ENCODE peak calls at places on chromosome 16, in ten cellular contexts. J is pancreas; M is mucosa of descending colon; H is small intestine; C is left ventricle myocardium inferior; V is CD8-positive, alpha-beta T cell; X is neural progenitor cell; R is fibroblast of lung; O is body of pancreas; T is cardiac muscle cell. G is an unnamed sample.

GRCh38 chr16:64440421-64440831 is 681.4 kb downstream of the CDH11 start:
- DNase-seq in J (no peak), M (no peak), H (no peak), C (no peak), V (no peak), X (no peak), R (peak; percentile 99), O (no peak), T (no peak), G (no peak)

GRCh38 chr16:49643429-49644142 is 212.3 kb downstream of the ZNF423 start:
- DNase-seq in J (no peak), M (no peak), H (no peak), C (no peak), V (no peak), X (no peak), R (peak; percentile 95), O (no peak), T (no peak), G (no peak)

GRCh38 chr16:68883685-68884084 is 40.4 kb downstream of the TANGO6 start:
- DNase-seq in J (no peak), M (no peak), H (no peak), C (no peak), V (no peak), X (no peak), R (no peak), O (no peak), T (no peak), G (no peak)

GRCh38 chr16:11835891-11836652 is 15.3 kb downstream of the RSL1D1 start:
- DNase-seq in J (no peak), M (no peak), H (peak; percentile 48), C (no peak), V (no peak), X (no peak), R (peak; percentile 69), O (no peak), T (peak; percentile 42), G (no peak)

GRCh38 chr16:31411024-31411845 is 16.9 kb downstream of the COX6A2 start:
- DNase-seq in J (no peak), M (no peak), H (no peak), C (no peak), V (no peak), X (no peak), R (no peak), O (no peak), T (no peak), G (no peak)

GRCh38 chr16:78227855-78228254 is 128.4 kb downstream of the WWOX start:
- DNase-seq in J (no peak), M (no peak), H (no peak), C (no peak), V (no peak), X (peak; percentile 45), R (no peak), O (no peak), T (peak; percentile 17), G (peak; percentile 56)

GRCh38 chr16:35730251-35730650 is 2270.8 kb downstream of the TP53TG3F start:
- DNase-seq in J (no peak), M (no peak), H (no peak), C (no peak), V (no peak), X (no peak), R (no peak), O (no peak), T (no peak), G (no peak)

GRCh38 chr16:86919073-86919472 is 340.7 kb downstream of the FOXL1 start:
- DNase-seq in J (no peak), M (no peak), H (peak; percentile 27), C (no peak), V (no peak), X (no peak), R (no peak), O (no peak), T (no peak), G (no peak)

GRCh38 chr16:10171225-10171624 is 11.0 kb downstream of the GRIN2A start:
- DNase-seq in J (no peak), M (no peak), H (peak; percentile 88), C (no peak), V (no peak), X (no peak), R (peak; percentile 29), O (no peak), T (no peak), G (peak; percentile 71)

GRCh38 chr16:70758786-70759185 is 42.2 kb downstream of the VAC14 start:
- DNase-seq in J (no peak), M (no peak), H (no peak), C (no peak), V (no peak), X (no peak), R (no peak), O (no peak), T (no peak), G (no peak)

GRCh38 chr16:89890200-89890599 is 16.8 kb downstream of the TCF25 start:
- DNase-seq in J (no peak), M (no peak), H (no peak), C (no peak), V (no peak), X (no peak), R (peak; percentile 70), O (no peak), T (no peak), G (no peak)

GRCh38 chr16:24289301-24289700 is 33.2 kb downstream of the CACNG3 start:
- DNase-seq in J (no peak), M (no peak), H (no peak), C (no peak), V (no peak), X (no peak), R (no peak), O (no peak), T (no peak), G (no peak)

GRCh38 chr16:11665071-11665491 is 3.2 kb upstream of the SNN start:
- DNase-seq in J (no peak), M (no peak), H (no peak), C (no peak), V (peak; percentile 61), X (peak; percentile 55), R (no peak), O (no peak), T (no peak), G (no peak)

GRCh38 chr16:2784536-2785100 is 2.7 kb downstream of the PRSS33 start:
- DNase-seq in J (no peak), M (no peak), H (no peak), C (no peak), V (no peak), X (no peak), R (no peak), O (no peak), T (no peak), G (no peak)

GRCh38 chr16:2786061-2786825 is 1.1 kb downstream of the PRSS33 start:
- DNase-seq in J (no peak), M (no peak), H (no peak), C (no peak), V (no peak), X (no peak), R (no peak), O (no peak), T (no peak), G (no peak)

GRCh38 chr16:2786826-2787151 is 571 bp downstream of the PRSS33 start:
- DNase-seq in J (no peak), M (no peak), H (no peak), C (no peak), V (no peak), X (no peak), R (no peak), O (no peak), T (no peak), G (no peak)

GRCh38 chr16:2783581-2784375 is 3.6 kb downstream of the PRSS33 start:
- DNase-seq in J (no peak), M (no peak), H (no peak), C (no peak), V (no peak), X (no peak), R (no peak), O (no peak), T (no peak), G (no peak)

GRCh38 chr16:2785101-2785991 is 2.0 kb downstream of the PRSS33 start:
- DNase-seq in J (peak; percentile 3), M (no peak), H (peak; percentile 22), C (no peak), V (peak; percentile 33), X (no peak), R (no peak), O (no peak), T (no peak), G (no peak)
- H3K4me3 ChIP-seq in J (no peak overlapping the region), M (no peak overlapping the region), H (peak overlapping the region; percentile 33), C (peak overlapping the region; percentile 57), V (peak overlapping the region; percentile 46), X (no peak overlapping the region), R (no peak overlapping the region), O (no peak overlapping the region), T (no peak overlapping the region), G (no peak overlapping the region)

GRCh38 chr16:67157892-67158635 is 1.6 kb downstream of the TRADD start:
- DNase-seq in J (no peak), M (no peak), H (peak; percentile 37), C (no peak), V (no peak), X (no peak), R (no peak), O (no peak), T (no peak), G (no peak)
- H3K4me1 ChIP-seq in J (no peaks in the 10 kb centered on the region), M (peaks cover 38% of the 10 kb centered on the region), H (peaks cover 4% of the 10 kb centered on the region), C (peaks cover 60% of the 10 kb centered on the region), V (peaks cover 55% of the 10 kb centered on the region), X (peaks cover 6% of the 10 kb centered on the region), R (peaks cover 4% of the 10 kb centered on the region), O (peaks cover 53% of the 10 kb centered on the region), T (peaks cover 4% of the 10 kb centered on the region), G (peaks cover 4% of the 10 kb centered on the region)

GRCh38 chr16:51531271-51531670 is 380.2 kb upstream of the SALL1 start:
- DNase-seq in J (no peak), M (no peak), H (no peak), C (no peak), V (no peak), X (no peak), R (no peak), O (no peak), T (no peak), G (no peak)
- H3K4me3 ChIP-seq in J (no peak overlapping the region), M (no peak overlapping the region), H (no peak overlapping the region), C (no peak overlapping the region), V (no peak overlapping the region), X (no peak overlapping the region), R (no peak overlapping the region), O (no peak overlapping the region), T (no peak overlapping the region), G (no peak overlapping the region)

GRCh38 chr16:649646-650045 is 481 bp downstream of the WDR90 start:
- DNase-seq in J (no peak), M (no peak), H (no peak), C (no peak), V (no peak), X (no peak), R (no peak), O (no peak), T (no peak), G (no peak)

GRCh38 chr16:654034-654433 is 4.9 kb downstream of the WDR90 start:
- DNase-seq in J (no peak), M (no peak), H (no peak), C (no peak), V (no peak), X (no peak), R (no peak), O (no peak), T (no peak), G (no peak)

GRCh38 chr16:648786-649589 is at the start of gene WDR90:
- DNase-seq in J (peak; percentile 91), M (peak; percentile 95), H (peak; percentile 95), C (peak; percentile 95), V (peak; percentile 93), X (peak; percentile 96), R (peak; percentile 89), O (peak; percentile 92), T (peak; percentile 95), G (peak; percentile 94)

GRCh38 chr16:651844-652243 is 2.7 kb downstream of the WDR90 start:
- DNase-seq in J (no peak), M (no peak), H (no peak), C (no peak), V (no peak), X (no peak), R (no peak), O (no peak), T (no peak), G (no peak)

GRCh38 chr16:652454-653021 is 3.4 kb downstream of the WDR90 start:
- DNase-seq in J (no peak), M (no peak), H (no peak), C (no peak), V (no peak), X (no peak), R (no peak), O (no peak), T (no peak), G (no peak)
- H3K4me1 ChIP-seq in J (peaks cover 20% of the 10 kb centered on the region), M (peaks cover 18% of the 10 kb centered on the region), H (no peaks in the 10 kb centered on the region), C (peaks cover 28% of the 10 kb centered on the region), V (peaks cover 19% of the 10 kb centered on the region), X (peaks cover 5% of the 10 kb centered on the region), R (peaks cover 7% of the 10 kb centered on the region), O (peaks cover 29% of the 10 kb centered on the region), T (peaks cover 12% of the 10 kb centered on the region), G (peaks cover 13% of the 10 kb centered on the region)

G was measured in Caco-2.